ENCODE peak calls at places on chromosomes 12 and 14, in seven cellular contexts. S, K, V, M, O, I and L are unnamed samples.

GRCh38 chr12:58293308-58293983 is 352.1 kb downstream of the ATP23 start:
- DNase-seq in S (no peak), V (no peak), I (no peak), O (no peak), M (no peak), K (no peak), L (no peak)

GRCh38 chr14:33682746-33683145 is 268.1 kb downstream of the EGLN3 start:
- DNase-seq in V (no peak), M (no peak), O (peak), S (no peak), K (peak), I (no peak), L (peak)

GRCh38 chr12:100717733-100718067 is 76.9 kb upstream of the ANO4 start:
- DNase-seq in M (peak), O (no peak), K (no peak), S (no peak), I (no peak), V (no peak), L (peak)

GRCh38 chr14:63480599-63480998 is 62.6 kb downstream of the PPP2R5E start:
- DNase-seq in K (no peak), O (no peak), V (no peak), S (no peak), I (no peak), M (no peak), L (no peak)

GRCh38 chr14:102759416-102759815 is 17.8 kb upstream of the TRAF3 start:
- DNase-seq in O (no peak), K (no peak), M (no peak), I (no peak), V (no peak), S (no peak), L (no peak)

GRCh38 chr12:52992699-52993557 is 13.3 kb upstream of the EIF4B start:
- DNase-seq in V (peak), O (no peak), K (no peak), S (no peak), M (no peak), I (no peak), L (peak)

GRCh38 chr14:31263485-31264133 is 56.0 kb upstream of the HECTD1 start:
- DNase-seq in K (peak), I (no peak), O (peak), S (no peak), V (peak), M (no peak), L (peak)

GRCh38 chr12:72315858-72316257 is 43.7 kb downstream of the TRHDE start:
- DNase-seq in O (no peak), V (no peak), M (no peak), S (no peak), K (no peak), I (no peak), L (no peak)

GRCh38 chr14:72594099-72594901 is 299.6 kb downstream of the DPF3 start:
- DNase-seq in M (no peak), S (no peak), V (no peak), K (no peak), O (no peak), I (peak), L (no peak)

GRCh38 chr12:43676183-43676813 is 82.3 kb downstream of the PUS7L start:
- DNase-seq in I (peak), V (peak), M (peak), S (peak), O (no peak), K (no peak), L (no peak)

GRCh38 chr14:75280831-75281690 is 2.4 kb downstream of the FOS start:
- DNase-seq in K (peak), O (no peak), V (peak), M (no peak), I (no peak), S (no peak), L (peak)

GRCh38 chr12:42574879-42575278 is 14.7 kb downstream of the PRICKLE1 start:
- DNase-seq in V (no peak), I (no peak), S (no peak), O (no peak), K (no peak), M (no peak), L (no peak)

GRCh38 chr14:106215229-106215628 is 688.8 kb downstream of the TMEM121 start:
- DNase-seq in S (no peak), K (no peak), I (no peak), V (no peak), M (no peak), O (no peak), L (no peak)

GRCh38 chr12:55829967-55830600 is 697 bp upstream of the DNAJC14 start:
- DNase-seq in O (peak), S (peak), M (peak), I (peak), K (peak), V (peak), L (no peak)

GRCh38 chr14:99716850-99717681 is 33.0 kb downstream of the CYP46A1 start:
- DNase-seq in V (no peak), I (no peak), O (no peak), S (no peak), M (no peak), K (no peak), L (no peak)

DNA sequence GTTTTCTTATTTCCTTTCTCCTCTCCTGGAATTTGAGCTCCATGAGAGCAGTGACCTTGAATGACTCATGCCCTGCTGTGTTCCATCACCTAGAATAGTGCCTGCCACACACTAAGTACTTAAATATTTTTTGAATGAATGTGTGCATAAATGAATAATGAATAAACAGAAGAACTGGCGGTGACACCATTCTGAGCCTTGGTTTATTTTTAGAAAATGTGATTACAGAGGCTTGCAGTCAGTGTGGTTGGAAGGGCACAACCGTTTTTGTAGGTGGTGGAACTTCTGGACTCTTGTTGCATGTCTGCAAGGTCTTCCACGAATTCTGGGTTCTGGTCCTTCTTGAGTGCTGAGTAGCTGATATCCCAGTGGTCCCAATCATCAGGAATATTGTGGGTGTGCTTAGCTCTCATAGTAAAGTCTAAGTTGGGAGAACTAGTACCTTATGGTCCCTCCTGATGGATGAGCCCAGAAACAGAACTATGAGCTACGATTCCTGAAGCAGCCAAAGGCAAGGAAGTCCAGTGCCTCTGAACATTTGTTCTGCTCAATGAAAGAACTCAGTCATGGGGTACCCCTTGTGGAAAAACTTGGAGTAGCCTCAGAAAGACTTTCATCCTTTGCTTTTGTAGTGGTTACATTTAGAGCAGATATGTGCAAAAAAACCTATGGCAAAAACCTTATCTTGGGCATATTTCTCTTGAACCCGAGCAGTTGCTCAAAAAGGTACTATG is 28.8 kb upstream of the BHLHE41 start:
- DNase-seq in V (peak), M (no peak), I (no peak), O (no peak), S (no peak), K (peak), L (peak)
- TF ChIP-seq CTCF in V (no peak), M (no peak), I (no peak), O (no peak), S (no peak), K (no peak), L (peak)

GRCh38 chr12:2890388-2891239 is at the start of gene TULP3:
- DNase-seq in S (peak), M (peak), I (peak), K (peak), V (peak), O (peak), L (peak)
- TF ChIP-seq CTCF in S (no peak), M (no peak), I (no peak), K (no peak), V (no peak), O (no peak), L (peak)

DNA sequence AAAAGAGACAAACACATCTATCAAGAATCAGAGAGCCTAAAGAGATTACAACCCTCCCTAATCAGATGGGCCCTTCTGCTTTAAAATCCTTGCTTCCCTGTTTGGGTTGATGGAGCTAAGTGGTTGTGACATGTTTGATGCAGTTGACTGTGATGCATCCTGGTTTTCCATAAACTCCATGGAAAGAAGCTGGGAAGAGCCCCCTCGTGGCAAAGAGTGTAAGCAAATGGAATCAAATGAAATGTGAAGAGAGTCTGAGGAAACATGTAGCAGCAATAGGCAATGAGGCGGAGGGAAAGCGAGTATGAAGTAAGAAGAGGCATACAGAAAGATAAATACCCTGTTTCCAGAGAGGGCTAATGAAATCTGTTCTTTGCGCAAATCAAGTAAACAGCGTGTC is 70.4 kb upstream of the SLCO1C1 start:
- DNase-seq in I (no peak), V (peak), O (no peak), K (no peak), S (no peak), M (peak), L (peak)
- TF ChIP-seq CTCF in I (no peak), V (peak), O (peak), K (peak), S (no peak), M (peak), L (peak)

GRCh38 chr12:2834581-2835491 is at the start of gene NRIP2:
- DNase-seq in M (peak), O (no peak), S (no peak), V (no peak), K (peak), I (no peak), L (peak)
- TF ChIP-seq CTCF in M (no peak), O (peak), S (no peak), V (no peak), K (no peak), I (no peak), L (peak)

GRCh38 chr14:96225745-96226151 is 21.1 kb downstream of the BDKRB2 start:
- DNase-seq in I (no peak), V (peak), O (no peak), S (no peak), M (peak), K (no peak), L (no peak)
- TF ChIP-seq CTCF in I (no peak), V (no peak), O (no peak), S (no peak), M (peak), K (no peak), L (peak)

DNA sequence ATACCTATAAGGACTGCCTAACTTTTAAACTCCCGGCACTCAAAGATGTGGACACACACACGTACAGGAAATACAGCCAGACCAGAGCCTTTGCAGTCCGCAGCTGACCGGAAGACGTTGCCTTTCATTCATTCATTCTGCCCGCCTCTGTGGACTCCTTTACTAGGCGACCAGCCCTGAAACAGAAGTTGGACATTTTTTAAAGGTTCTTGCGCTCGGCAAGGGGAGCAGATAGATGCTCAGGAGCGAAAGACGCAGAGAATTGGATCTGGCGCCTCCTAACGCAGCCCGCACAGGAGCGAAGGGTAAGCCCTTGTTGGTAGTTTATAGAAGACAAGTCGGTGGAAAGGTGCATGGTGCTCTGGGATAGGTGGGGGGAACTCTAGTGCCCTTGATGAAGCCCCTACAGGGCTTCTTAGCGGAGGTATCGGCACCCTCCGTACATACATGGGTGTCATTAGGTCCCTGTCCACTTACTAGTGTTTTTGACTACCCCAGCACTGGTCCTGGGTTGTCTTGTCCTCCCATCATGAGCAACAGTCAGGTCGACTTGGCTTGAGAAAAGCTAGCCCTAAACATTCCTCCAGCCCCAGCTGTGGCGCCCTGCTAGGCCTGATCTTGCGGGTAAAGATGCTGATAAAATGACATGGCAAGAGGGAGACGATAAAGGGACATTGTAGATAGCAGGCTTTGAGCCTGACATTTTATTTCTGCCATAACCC is at the start of gene KDM2B:
- DNase-seq in S (peak), I (no peak), O (peak), V (no peak), K (peak), M (peak), L (peak)
- TF ChIP-seq CTCF in S (peak), I (no peak), O (no peak), V (no peak), K (no peak), M (no peak), L (no peak)